ENCODE peak calls at places on chromosomes 16 and 17, in seven cellular contexts. I is CD8-positive, alpha-beta T cell; E is WTC11; L is GM12865; G is H1; C is AG10803; B is omental fat pad. M is an unnamed sample.
A peak's percentile ranks its signal among the peaks of the same experiment; 100 is the strongest.

GRCh38 chr17:64778367-64779290 is 116.5 kb upstream of the SMURF2 start:
- DNase-seq in G (no peak), B (no peak), L (peak; percentile 63), I (peak; percentile 62), E (peak; percentile 65), C (no peak), M (peak; percentile 62)

GRCh38 chr17:50863221-50863843 is 2.8 kb downstream of the TOB1 start:
- DNase-seq in L (peak; percentile 63), C (no peak), B (no peak), G (no peak), I (no peak), E (peak; percentile 65), M (no peak)

GRCh38 chr16:17396762-17397498 is 73.8 kb downstream of the XYLT1 start:
- DNase-seq in G (no peak), C (peak; percentile 35), E (no peak), L (no peak), I (no peak), B (no peak), M (no peak)

GRCh38 chr17:229130-229944 is 47.9 kb upstream of the DOC2B start:
- DNase-seq in B (no peak), L (no peak), C (no peak), E (peak; percentile 6), I (no peak), G (no peak), M (no peak)

GRCh38 chr17:18018411-18018921 is 20.5 kb downstream of the ATPAF2 start:
- DNase-seq in C (no peak), I (no peak), E (no peak), L (no peak), B (no peak), G (no peak), M (no peak)

GRCh38 chr16:12295395-12295794 is 318.9 kb downstream of the SNX29 start:
- DNase-seq in L (no peak), G (no peak), E (no peak), C (no peak), I (no peak), B (no peak), M (no peak)

GRCh38 chr17:76200354-76200753 is 39.9 kb downstream of the RNF157 start:
- DNase-seq in B (no peak), L (no peak), I (no peak), G (no peak), C (no peak), E (no peak), M (no peak)

GRCh38 chr17:79789943-79790804 is 6.7 kb downstream of the CBX8 start:
- DNase-seq in C (no peak), G (no peak), B (no peak), E (peak; percentile 72), I (no peak), L (peak; percentile 52), M (peak; percentile 91)

GRCh38 chr16:68272501-68273209 is 8.3 kb downstream of the SLC7A6 start:
- DNase-seq in B (no peak), L (peak; percentile 39), G (no peak), I (peak; percentile 84), E (no peak), C (no peak), M (no peak)

GRCh38 chr17:40456396-40456951 is 13.2 kb downstream of the IGFBP4 start:
- DNase-seq in G (no peak), C (no peak), B (no peak), E (no peak), I (no peak), L (no peak), M (no peak)

GRCh38 chr17:74839955-74840354 is 19.7 kb downstream of the GRIN2C start:
- DNase-seq in B (no peak), G (no peak), E (no peak), L (no peak), I (no peak), C (no peak), M (no peak)

GRCh38 chr17:83189673-83190385 is 110.4 kb downstream of the METRNL start:
- DNase-seq in L (no peak), C (peak; percentile 97), G (no peak), B (peak; percentile 20), I (peak; percentile 36), E (no peak), M (no peak)

GRCh38 chr17:45251931-45252330 is 10.0 kb downstream of the SPATA32 start:
- DNase-seq in L (no peak), B (no peak), I (no peak), G (no peak), C (no peak), E (no peak), M (no peak)

GRCh38 chr16:16062023-16062932 is 112.9 kb downstream of the ABCC1 start:
- DNase-seq in E (peak; percentile 21), I (no peak), G (no peak), C (peak; percentile 35), L (peak; percentile 11), B (no peak), M (peak; percentile 26)

GRCh38 chr16:89217388-89218191 is at the start of gene ZNF778:
- DNase-seq in G (no peak), B (peak; percentile 38), L (peak; percentile 86), E (peak; percentile 71), C (peak; percentile 80), I (peak; percentile 87), M (peak; percentile 96)

GRCh38 chr16:78775161-78775561 is 675.7 kb downstream of the WWOX start:
- DNase-seq in L (peak; percentile 18), B (no peak), I (no peak), G (no peak), E (no peak), C (no peak), M (no peak)

GRCh38 chr17:83203073-83203471 is 123.7 kb downstream of the METRNL start:
- DNase-seq in L (no peak), G (no peak), B (peak; percentile 24), C (peak; percentile 99), I (no peak), E (peak; percentile 3), M (no peak)

GRCh38 chr17:62703776-62704380 is 76.4 kb downstream of the MRC2 start:
- DNase-seq in C (peak; percentile 48), L (peak; percentile 69), B (no peak), G (no peak), I (peak; percentile 88), E (peak; percentile 88), M (peak; percentile 89)

GRCh38 chr17:13822671-13823070 is 220.9 kb upstream of the HS3ST3A1 start:
- DNase-seq in C (no peak), G (no peak), L (no peak), E (no peak), I (no peak), B (no peak), M (no peak)

GRCh38 chr16:2228161-2228824 is 4.9 kb downstream of the E4F1 start:
- DNase-seq in I (no peak), B (no peak), C (no peak), L (no peak), G (no peak), E (no peak), M (no peak)

GRCh38 chr16:2226918-2227317 is 3.5 kb downstream of the E4F1 start:
- DNase-seq in L (no peak), C (no peak), I (no peak), E (no peak), B (no peak), G (no peak), M (no peak)

GRCh38 chr16:2226245-2226793 is 2.9 kb downstream of the E4F1 start:
- DNase-seq in L (no peak), E (no peak), I (no peak), C (no peak), B (no peak), G (no peak), M (no peak)

GRCh38 chr16:2223375-2224182 is at the start of gene E4F1:
- DNase-seq in C (peak; percentile 100), B (peak; percentile 95), G (peak; percentile 100), L (peak; percentile 100), E (peak; percentile 100), I (peak; percentile 99), M (peak; percentile 100)

DNA sequence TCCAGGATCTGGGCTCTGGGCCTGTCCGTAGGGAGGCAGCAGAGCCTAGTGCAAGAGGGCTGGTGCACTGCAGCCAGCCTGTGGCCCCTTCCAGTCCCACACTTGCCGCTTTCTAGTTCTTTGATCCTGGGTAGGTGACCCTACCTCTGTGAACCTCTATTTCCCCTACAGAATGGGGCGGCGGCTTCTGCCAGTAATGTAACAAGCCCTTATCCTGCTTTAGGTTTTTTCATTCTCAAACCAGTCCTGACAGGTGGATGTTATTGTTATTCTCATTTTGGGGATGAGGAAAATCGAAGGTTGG is 744 bp downstream of the E4F1 start:
- DNase-seq in C (peak; percentile 49), I (no peak), L (peak; percentile 56), B (no peak), G (no peak), E (no peak), M (no peak)
- TF ChIP-seq CTCF in C (peak; percentile 27), I (no peak), L (no peak), B (no peak), G (no peak), E (no peak), M (no peak)

GRCh38 chr17:38583833-38584349 is 21.9 kb downstream of the SRCIN1 start:
- DNase-seq in C (no peak), L (no peak), I (no peak), B (no peak), E (no peak), G (no peak), M (no peak)
- TF ChIP-seq CTCF in C (no peak), L (no peak), I (no peak), B (no peak), E (no peak), G (no peak), M (no peak)

DNA sequence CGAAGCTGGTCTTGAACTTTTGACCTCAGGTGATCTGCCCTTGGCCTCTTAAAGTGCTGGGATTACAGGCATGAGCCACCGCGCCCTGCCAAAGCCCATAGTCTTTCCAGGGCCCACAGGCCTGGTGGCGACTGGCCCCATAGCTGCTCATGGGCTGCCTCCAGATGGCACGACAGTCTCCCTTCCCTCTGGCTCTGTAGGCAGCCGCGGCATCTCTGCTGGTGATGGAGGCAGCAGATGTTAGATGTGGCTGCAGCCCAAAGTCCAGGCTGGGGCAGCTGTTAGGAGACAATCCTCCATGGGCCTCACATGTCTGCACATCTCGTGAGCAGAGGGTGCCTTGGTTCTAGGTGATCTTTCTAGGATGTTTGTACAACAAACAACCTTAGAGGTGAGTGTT is 69.7 kb upstream of the DNAJA2 start:
- DNase-seq in I (no peak), B (no peak), C (no peak), G (no peak), E (no peak), L (no peak), M (no peak)
- TF ChIP-seq CTCF in I (no peak), B (no peak), C (no peak), G (no peak), E (no peak), L (no peak), M (no peak)

GRCh38 chr16:81846105-81846504 is 67.0 kb downstream of the PLCG2 start:
- DNase-seq in C (no peak), L (no peak), B (no peak), I (no peak), G (no peak), E (no peak), M (no peak)

GRCh38 chr16:81838794-81839193 is 59.7 kb downstream of the PLCG2 start:
- DNase-seq in I (no peak), G (no peak), L (peak; percentile 84), E (no peak), B (no peak), C (peak; percentile 23), M (peak; percentile 42)

GRCh38 chr16:81841709-81842108 is 62.6 kb downstream of the PLCG2 start:
- DNase-seq in C (no peak), L (peak; percentile 88), E (no peak), B (no peak), I (peak; percentile 53), G (no peak), M (peak; percentile 46)

GRCh38 chr16:81843243-81843582 is 64.1 kb downstream of the PLCG2 start:
- DNase-seq in B (no peak), I (no peak), L (no peak), E (no peak), C (peak; percentile 41), G (no peak), M (no peak)

GRCh38 chr16:81842564-81843242 is 63.6 kb downstream of the PLCG2 start:
- DNase-seq in L (peak; percentile 78), B (no peak), E (no peak), G (no peak), C (no peak), I (no peak), M (peak; percentile 35)
- TF ChIP-seq CTCF in L (no peak), B (no peak), E (no peak), G (no peak), C (no peak), I (no peak), M (no peak)